ENCODE peak calls at places on chromosomes 7 and 10, in six cellular contexts. One of them, this sample, is unnamed.

GRCh38 chr7:98515201-98515600 is 101.9 kb upstream of the NPTX2 start:
- DNase-seq in naive thymus-derived CD8-positive, alpha-beta T cell: no peak
- DNase-seq in T-helper 2 cell: no peak
- DNase-seq in heart right ventricle: no peak
- DNase-seq in activated naive CD4-positive, alpha-beta T cell: no peak
- DNase-seq in WERI-Rb-1: no peak
- DNase-seq in this sample: no peak

GRCh38 chr10:60958892-60959601 is 15.1 kb upstream of the RHOBTB1 start:
- DNase-seq in naive thymus-derived CD8-positive, alpha-beta T cell: no peak
- DNase-seq in T-helper 2 cell: no peak
- DNase-seq in heart right ventricle: no peak
- DNase-seq in activated naive CD4-positive, alpha-beta T cell: no peak
- DNase-seq in WERI-Rb-1: no peak
- DNase-seq in this sample: no peak

GRCh38 chr7:139038691-139039090 is 2.8 kb upstream of the ZC3HAV1L start:
- DNase-seq in naive thymus-derived CD8-positive, alpha-beta T cell: no peak
- DNase-seq in T-helper 2 cell: no peak
- DNase-seq in heart right ventricle: no peak
- DNase-seq in activated naive CD4-positive, alpha-beta T cell: no peak
- DNase-seq in WERI-Rb-1: no peak
- DNase-seq in this sample: no peak

GRCh38 chr10:99799613-99800012 is 17.2 kb downstream of the ABCC2 start:
- DNase-seq in naive thymus-derived CD8-positive, alpha-beta T cell: no peak
- DNase-seq in T-helper 2 cell: no peak
- DNase-seq in heart right ventricle: no peak
- DNase-seq in activated naive CD4-positive, alpha-beta T cell: no peak
- DNase-seq in WERI-Rb-1: peak
- DNase-seq in this sample: no peak

GRCh38 chr10:6136215-6137201 is 47.7 kb downstream of the RBM17 start:
- DNase-seq in naive thymus-derived CD8-positive, alpha-beta T cell: no peak
- DNase-seq in T-helper 2 cell: peak
- DNase-seq in heart right ventricle: no peak
- DNase-seq in activated naive CD4-positive, alpha-beta T cell: no peak
- DNase-seq in WERI-Rb-1: no peak
- DNase-seq in this sample: no peak

GRCh38 chr7:73986158-73986631 is 41.8 kb upstream of the ELN start:
- DNase-seq in naive thymus-derived CD8-positive, alpha-beta T cell: no peak
- DNase-seq in T-helper 2 cell: no peak
- DNase-seq in heart right ventricle: peak
- DNase-seq in activated naive CD4-positive, alpha-beta T cell: no peak
- DNase-seq in WERI-Rb-1: peak
- DNase-seq in this sample: peak

GRCh38 chr10:100743626-100744135 is 1.7 kb upstream of the PAX2 start:
- DNase-seq in naive thymus-derived CD8-positive, alpha-beta T cell: peak
- DNase-seq in T-helper 2 cell: peak
- DNase-seq in heart right ventricle: no peak
- DNase-seq in activated naive CD4-positive, alpha-beta T cell: peak
- DNase-seq in WERI-Rb-1: peak
- DNase-seq in this sample: no peak

GRCh38 chr7:47180268-47180826 is 401.6 kb downstream of the TNS3 start:
- DNase-seq in naive thymus-derived CD8-positive, alpha-beta T cell: no peak
- DNase-seq in T-helper 2 cell: no peak
- DNase-seq in heart right ventricle: no peak
- DNase-seq in activated naive CD4-positive, alpha-beta T cell: no peak
- DNase-seq in WERI-Rb-1: peak
- DNase-seq in this sample: no peak

GRCh38 chr10:119404719-119405504 is 137.6 kb downstream of the RGS10 start:
- DNase-seq in naive thymus-derived CD8-positive, alpha-beta T cell: no peak
- DNase-seq in T-helper 2 cell: no peak
- DNase-seq in heart right ventricle: no peak
- DNase-seq in activated naive CD4-positive, alpha-beta T cell: no peak
- DNase-seq in WERI-Rb-1: no peak
- DNase-seq in this sample: peak

GRCh38 chr7:19009241-19009935 is 108.0 kb downstream of the TWIST1 start:
- DNase-seq in naive thymus-derived CD8-positive, alpha-beta T cell: no peak
- DNase-seq in T-helper 2 cell: no peak
- DNase-seq in heart right ventricle: no peak
- DNase-seq in activated naive CD4-positive, alpha-beta T cell: no peak
- DNase-seq in WERI-Rb-1: no peak
- DNase-seq in this sample: no peak

GRCh38 chr10:48944171-48944570 is 4.5 kb upstream of the LRRC18 start:
- DNase-seq in naive thymus-derived CD8-positive, alpha-beta T cell: no peak
- DNase-seq in T-helper 2 cell: no peak
- DNase-seq in heart right ventricle: no peak
- DNase-seq in activated naive CD4-positive, alpha-beta T cell: no peak
- DNase-seq in WERI-Rb-1: no peak
- DNase-seq in this sample: no peak

GRCh38 chr7:40530292-40530691 is 395.5 kb downstream of the SUGCT start:
- DNase-seq in naive thymus-derived CD8-positive, alpha-beta T cell: no peak
- DNase-seq in T-helper 2 cell: no peak
- DNase-seq in heart right ventricle: no peak
- DNase-seq in activated naive CD4-positive, alpha-beta T cell: no peak
- DNase-seq in WERI-Rb-1: no peak
- DNase-seq in this sample: no peak

GRCh38 chr7:95509199-95509598 is 23.5 kb downstream of the ASB4 start:
- DNase-seq in naive thymus-derived CD8-positive, alpha-beta T cell: no peak
- DNase-seq in T-helper 2 cell: no peak
- DNase-seq in heart right ventricle: no peak
- DNase-seq in activated naive CD4-positive, alpha-beta T cell: no peak
- DNase-seq in WERI-Rb-1: peak
- DNase-seq in this sample: no peak

GRCh38 chr10:130778166-130778545 is 533.4 kb downstream of the TCERG1L start:
- DNase-seq in naive thymus-derived CD8-positive, alpha-beta T cell: no peak
- DNase-seq in T-helper 2 cell: no peak
- DNase-seq in heart right ventricle: no peak
- DNase-seq in activated naive CD4-positive, alpha-beta T cell: no peak
- DNase-seq in WERI-Rb-1: no peak
- DNase-seq in this sample: no peak

GRCh38 chr10:12656518-12657142 is 307.3 kb downstream of the CAMK1D start:
- DNase-seq in naive thymus-derived CD8-positive, alpha-beta T cell: no peak
- DNase-seq in T-helper 2 cell: no peak
- DNase-seq in heart right ventricle: no peak
- DNase-seq in activated naive CD4-positive, alpha-beta T cell: no peak
- DNase-seq in WERI-Rb-1: no peak
- DNase-seq in this sample: no peak

GRCh38 chr10:119301397-119301796 is 94.0 kb downstream of the GRK5 start:
- DNase-seq in naive thymus-derived CD8-positive, alpha-beta T cell: peak
- DNase-seq in T-helper 2 cell: peak
- DNase-seq in heart right ventricle: no peak
- DNase-seq in activated naive CD4-positive, alpha-beta T cell: peak
- DNase-seq in WERI-Rb-1: no peak
- DNase-seq in this sample: peak

GRCh38 chr10:88262591-88263234 is 320.4 kb downstream of the RNLS start:
- DNase-seq in naive thymus-derived CD8-positive, alpha-beta T cell: no peak
- DNase-seq in T-helper 2 cell: no peak
- DNase-seq in heart right ventricle: no peak
- DNase-seq in activated naive CD4-positive, alpha-beta T cell: no peak
- DNase-seq in WERI-Rb-1: no peak
- DNase-seq in this sample: no peak

GRCh38 chr7:5500056-5500776 is 76.6 kb upstream of the TNRC18 start:
- DNase-seq in naive thymus-derived CD8-positive, alpha-beta T cell: no peak
- DNase-seq in T-helper 2 cell: no peak
- DNase-seq in heart right ventricle: no peak
- DNase-seq in activated naive CD4-positive, alpha-beta T cell: no peak
- DNase-seq in WERI-Rb-1: no peak
- DNase-seq in this sample: no peak

GRCh38 chr10:101367569-101368453 is 13.8 kb downstream of the BTRC start:
- DNase-seq in naive thymus-derived CD8-positive, alpha-beta T cell: no peak
- DNase-seq in T-helper 2 cell: no peak
- DNase-seq in heart right ventricle: no peak
- DNase-seq in activated naive CD4-positive, alpha-beta T cell: no peak
- DNase-seq in WERI-Rb-1: no peak
- DNase-seq in this sample: no peak

GRCh38 chr10:29689001-29689400 is 54.2 kb upstream of the SVIL start:
- DNase-seq in naive thymus-derived CD8-positive, alpha-beta T cell: no peak
- DNase-seq in T-helper 2 cell: no peak
- DNase-seq in heart right ventricle: no peak
- DNase-seq in activated naive CD4-positive, alpha-beta T cell: no peak
- DNase-seq in WERI-Rb-1: no peak
- DNase-seq in this sample: no peak

This sample was measured in Right ventricle myocardium superior.